ENCODE peak calls at places on chromosomes 3 and 15, in seven cellular contexts. One of them, this sample, is unnamed.

GRCh38 chr3:148896062-148896461 is 31.0 kb downstream of the CPA3 start:
- DNase-seq in AG08395: no peak
- DNase-seq in RWPE1: no peak
- DNase-seq in activated gamma-delta T cell: no peak
- DNase-seq in GDM1: no peak
- DNase-seq in body of pancreas: no peak
- DNase-seq in pancreas: no peak
- DNase-seq in this sample: no peak

GRCh38 chr15:63212050-63212973 is 22.9 kb downstream of the RAB8B start:
- DNase-seq in body of pancreas: no peak
- DNase-seq in activated gamma-delta T cell: no peak
- DNase-seq in AG08395: peak
- DNase-seq in RWPE1: no peak
- DNase-seq in pancreas: no peak
- DNase-seq in GDM1: no peak
- DNase-seq in this sample: no peak

GRCh38 chr15:39887832-39888231 is 32.2 kb downstream of the GPR176 start:
- DNase-seq in activated gamma-delta T cell: no peak
- DNase-seq in RWPE1: peak
- DNase-seq in body of pancreas: peak
- DNase-seq in GDM1: no peak
- DNase-seq in AG08395: peak
- DNase-seq in pancreas: no peak
- DNase-seq in this sample: no peak

GRCh38 chr3:149534671-149535394 is 60.3 kb downstream of the TM4SF4 start:
- DNase-seq in AG08395: peak
- DNase-seq in activated gamma-delta T cell: no peak
- DNase-seq in GDM1: no peak
- DNase-seq in RWPE1: no peak
- DNase-seq in pancreas: no peak
- DNase-seq in body of pancreas: peak
- DNase-seq in this sample: no peak

GRCh38 chr3:171770689-171771620 is 39.3 kb downstream of the PLD1 start:
- DNase-seq in pancreas: no peak
- DNase-seq in AG08395: peak
- DNase-seq in GDM1: no peak
- DNase-seq in body of pancreas: peak
- DNase-seq in activated gamma-delta T cell: no peak
- DNase-seq in RWPE1: peak
- DNase-seq in this sample: no peak

GRCh38 chr3:29822051-29822450 is 541.2 kb downstream of the RBMS3 start:
- DNase-seq in RWPE1: no peak
- DNase-seq in pancreas: no peak
- DNase-seq in GDM1: no peak
- DNase-seq in activated gamma-delta T cell: no peak
- DNase-seq in AG08395: peak
- DNase-seq in body of pancreas: no peak
- DNase-seq in this sample: no peak

GRCh38 chr3:57100046-57100695 is 39.7 kb downstream of the SPATA12 start:
- DNase-seq in activated gamma-delta T cell: no peak
- DNase-seq in pancreas: no peak
- DNase-seq in AG08395: peak
- DNase-seq in body of pancreas: peak
- DNase-seq in GDM1: peak
- DNase-seq in RWPE1: peak
- DNase-seq in this sample: no peak

GRCh38 chr3:73502609-73503560 is 121.9 kb downstream of the PDZRN3 start:
- DNase-seq in body of pancreas: peak
- DNase-seq in pancreas: peak
- DNase-seq in AG08395: peak
- DNase-seq in activated gamma-delta T cell: no peak
- DNase-seq in RWPE1: peak
- DNase-seq in GDM1: peak
- DNase-seq in this sample: no peak

GRCh38 chr3:72445827-72446405 is 402.3 kb downstream of the SHQ1 start:
- DNase-seq in AG08395: no peak
- DNase-seq in pancreas: no peak
- DNase-seq in GDM1: no peak
- DNase-seq in activated gamma-delta T cell: no peak
- DNase-seq in body of pancreas: no peak
- DNase-seq in RWPE1: no peak
- DNase-seq in this sample: no peak

GRCh38 chr15:40792394-40792793 is 14.5 kb upstream of the ZFYVE19 start:
- DNase-seq in GDM1: no peak
- DNase-seq in RWPE1: no peak
- DNase-seq in AG08395: no peak
- DNase-seq in body of pancreas: no peak
- DNase-seq in activated gamma-delta T cell: no peak
- DNase-seq in pancreas: no peak
- DNase-seq in this sample: no peak

GRCh38 chr3:50365080-50365841 is 5.9 kb upstream of the TMEM115 start:
- DNase-seq in RWPE1: peak
- DNase-seq in activated gamma-delta T cell: peak
- DNase-seq in AG08395: peak
- DNase-seq in pancreas: peak
- DNase-seq in GDM1: no peak
- DNase-seq in body of pancreas: peak
- DNase-seq in this sample: no peak

GRCh38 chr15:25844981-25845680 is 18.0 kb downstream of the ATP10A start:
- DNase-seq in body of pancreas: no peak
- DNase-seq in activated gamma-delta T cell: no peak
- DNase-seq in pancreas: no peak
- DNase-seq in GDM1: no peak
- DNase-seq in RWPE1: no peak
- DNase-seq in AG08395: peak
- DNase-seq in this sample: no peak

GRCh38 chr3:176079785-176080184 is 1117.5 kb downstream of the TBL1XR1 start:
- DNase-seq in GDM1: no peak
- DNase-seq in pancreas: no peak
- DNase-seq in AG08395: no peak
- DNase-seq in RWPE1: no peak
- DNase-seq in activated gamma-delta T cell: no peak
- DNase-seq in body of pancreas: no peak
- DNase-seq in this sample: no peak

GRCh38 chr3:146189519-146190173 is 28.7 kb upstream of the PLOD2 start:
- DNase-seq in pancreas: no peak
- DNase-seq in body of pancreas: peak
- DNase-seq in activated gamma-delta T cell: no peak
- DNase-seq in AG08395: peak
- DNase-seq in RWPE1: peak
- DNase-seq in GDM1: peak
- DNase-seq in this sample: no peak

GRCh38 chr3:196712514-196713413 is 587 bp downstream of the PIGX start:
- DNase-seq in GDM1: peak
- DNase-seq in AG08395: peak
- DNase-seq in activated gamma-delta T cell: peak
- DNase-seq in RWPE1: peak
- DNase-seq in pancreas: peak
- DNase-seq in body of pancreas: peak
- DNase-seq in this sample: no peak

GRCh38 chr3:25768851-25769250 is 14.4 kb downstream of the NGLY1 start:
- DNase-seq in RWPE1: no peak
- DNase-seq in GDM1: no peak
- DNase-seq in body of pancreas: no peak
- DNase-seq in pancreas: no peak
- DNase-seq in AG08395: no peak
- DNase-seq in activated gamma-delta T cell: no peak
- DNase-seq in this sample: no peak

GRCh38 chr3:13307041-13307440 is 113.1 kb downstream of the NUP210 start:
- DNase-seq in activated gamma-delta T cell: no peak
- DNase-seq in RWPE1: no peak
- DNase-seq in pancreas: peak
- DNase-seq in body of pancreas: no peak
- DNase-seq in GDM1: no peak
- DNase-seq in AG08395: no peak
- DNase-seq in this sample: no peak

GRCh38 chr3:53969086-53969485 is 77.4 kb upstream of the SELENOK start:
- DNase-seq in AG08395: no peak
- DNase-seq in activated gamma-delta T cell: no peak
- DNase-seq in pancreas: no peak
- DNase-seq in body of pancreas: no peak
- DNase-seq in RWPE1: no peak
- DNase-seq in GDM1: no peak
- DNase-seq in this sample: no peak

GRCh38 chr3:69420781-69421520 is 35.1 kb upstream of the FRMD4B start:
- DNase-seq in RWPE1: no peak
- DNase-seq in GDM1: no peak
- DNase-seq in pancreas: no peak
- DNase-seq in activated gamma-delta T cell: no peak
- DNase-seq in body of pancreas: no peak
- DNase-seq in AG08395: no peak
- DNase-seq in this sample: no peak

GRCh38 chr3:11077466-11077865 is 76.8 kb upstream of the HRH1 start:
- DNase-seq in GDM1: peak
- DNase-seq in body of pancreas: no peak
- DNase-seq in activated gamma-delta T cell: no peak
- DNase-seq in pancreas: no peak
- DNase-seq in RWPE1: no peak
- DNase-seq in AG08395: peak
- DNase-seq in this sample: peak

GRCh38 chr3:167694121-167694520 is 40.4 kb upstream of the WDR49 start:
- DNase-seq in activated gamma-delta T cell: no peak
- DNase-seq in RWPE1: no peak
- DNase-seq in pancreas: no peak
- DNase-seq in GDM1: no peak
- DNase-seq in body of pancreas: no peak
- DNase-seq in AG08395: no peak
- DNase-seq in this sample: no peak

GRCh38 chr3:193762657-193763056 is 169.6 kb downstream of the OPA1 start:
- DNase-seq in pancreas: no peak
- DNase-seq in RWPE1: no peak
- DNase-seq in activated gamma-delta T cell: no peak
- DNase-seq in body of pancreas: no peak
- DNase-seq in GDM1: no peak
- DNase-seq in AG08395: no peak
- DNase-seq in this sample: no peak

GRCh38 chr15:51888593-51889195 is 59.2 kb downstream of the TMOD3 start:
- DNase-seq in pancreas: no peak
- DNase-seq in AG08395: peak
- DNase-seq in body of pancreas: no peak
- DNase-seq in activated gamma-delta T cell: no peak
- DNase-seq in GDM1: no peak
- DNase-seq in RWPE1: peak
- DNase-seq in this sample: peak

GRCh38 chr3:64977308-64978100 is 289.7 kb upstream of the ADAMTS9 start:
- DNase-seq in body of pancreas: no peak
- DNase-seq in AG08395: no peak
- DNase-seq in RWPE1: peak
- DNase-seq in pancreas: no peak
- DNase-seq in GDM1: no peak
- DNase-seq in activated gamma-delta T cell: no peak
- DNase-seq in this sample: no peak

GRCh38 chr3:27056326-27056725 is 312.9 kb downstream of the NEK10 start:
- DNase-seq in pancreas: no peak
- DNase-seq in AG08395: no peak
- DNase-seq in activated gamma-delta T cell: no peak
- DNase-seq in GDM1: no peak
- DNase-seq in RWPE1: no peak
- DNase-seq in body of pancreas: no peak
- DNase-seq in this sample: no peak

GRCh38 chr3:194325424-194326165 is 25.5 kb downstream of the CPN2 start:
- DNase-seq in RWPE1: no peak
- DNase-seq in AG08395: no peak
- DNase-seq in pancreas: no peak
- DNase-seq in body of pancreas: no peak
- DNase-seq in activated gamma-delta T cell: no peak
- DNase-seq in GDM1: no peak
- DNase-seq in this sample: no peak

GRCh38 chr15:70334286-70334685 is 236.6 kb upstream of the TLE3 start:
- DNase-seq in RWPE1: no peak
- DNase-seq in pancreas: no peak
- DNase-seq in body of pancreas: no peak
- DNase-seq in AG08395: no peak
- DNase-seq in GDM1: no peak
- DNase-seq in activated gamma-delta T cell: no peak
- DNase-seq in this sample: no peak

GRCh38 chr15:42796955-42797779 is 60.2 kb upstream of the CDAN1 start:
- DNase-seq in AG08395: no peak
- DNase-seq in activated gamma-delta T cell: no peak
- DNase-seq in RWPE1: peak
- DNase-seq in GDM1: no peak
- DNase-seq in body of pancreas: no peak
- DNase-seq in pancreas: no peak
- DNase-seq in this sample: no peak

GRCh38 chr3:114418107-114418506 is 124.3 kb downstream of the TIGIT start:
- DNase-seq in GDM1: no peak
- DNase-seq in pancreas: no peak
- DNase-seq in activated gamma-delta T cell: no peak
- DNase-seq in AG08395: no peak
- DNase-seq in RWPE1: no peak
- DNase-seq in body of pancreas: no peak
- DNase-seq in this sample: no peak

GRCh38 chr3:79081285-79081684 is 686.5 kb downstream of the ROBO1 start:
- DNase-seq in activated gamma-delta T cell: no peak
- DNase-seq in body of pancreas: no peak
- DNase-seq in GDM1: no peak
- DNase-seq in RWPE1: no peak
- DNase-seq in pancreas: no peak
- DNase-seq in AG08395: no peak
- DNase-seq in this sample: no peak